ENCODE peak calls at places on chromosomes 5 and 9, in six cellular contexts. L is transverse colon, M is IMR-90, Z is NB4, Q is progenitor cell of endocrine pancreas, B is SK-N-SH. N is an unnamed sample.

GRCh38 chr5:30638899-30639298 is 554.6 kb upstream of the CDH6 start:
- DNase-seq in L (no peak), M (no peak), Z (no peak), Q (no peak), B (no peak), N (no peak)

GRCh38 chr5:59766394-59766793 is 127.1 kb downstream of the PDE4D start:
- DNase-seq in L (peak), M (no peak), Z (no peak), Q (no peak), B (peak), N (no peak)

GRCh38 chr5:159262472-159262858 is 625 bp upstream of the UBLCP1 start:
- DNase-seq in L (no peak), M (peak), Z (no peak), Q (no peak), B (peak), N (no peak)

GRCh38 chr9:87115790-87116189 is 168.5 kb upstream of the GAS1 start:
- DNase-seq in L (no peak), M (peak), Z (no peak), Q (no peak), B (no peak), N (no peak)

GRCh38 chr5:159850192-159850573 is 66.1 kb upstream of the ADRA1B start:
- DNase-seq in L (peak), M (peak), Z (no peak), Q (no peak), B (no peak), N (no peak)

GRCh38 chr9:95907794-95908193 is 32.3 kb downstream of the ERCC6L2 start:
- DNase-seq in L (no peak), M (no peak), Z (peak), Q (no peak), B (no peak), N (no peak)

GRCh38 chr5:91418158-91418557 is 35.0 kb upstream of the ARRDC3 start:
- DNase-seq in L (no peak), M (no peak), Z (no peak), Q (no peak), B (no peak), N (no peak)

GRCh38 chr5:102853680-102854079 is 98.6 kb downstream of the PAM start:
- DNase-seq in L (no peak), M (no peak), Z (no peak), Q (no peak), B (no peak), N (no peak)

GRCh38 chr5:175464414-175465233 is 13.7 kb upstream of the SFXN1 start:
- DNase-seq in L (peak), M (peak), Z (peak), Q (peak), B (peak), N (no peak)

GRCh38 chr5:140882591-140882899 is 621 bp downstream of the PCDHA13 start:
- DNase-seq in L (no peak), M (no peak), Z (peak), Q (no peak), B (peak), N (no peak)

GRCh38 chr5:87151547-87151946 is 116.1 kb upstream of the RASA1 start:
- DNase-seq in L (no peak), M (peak), Z (peak), Q (no peak), B (no peak), N (peak)

GRCh38 chr5:109455598-109456096 is 45.9 kb upstream of the PJA2 start:
- DNase-seq in L (peak), M (peak), Z (no peak), Q (no peak), B (peak), N (peak)

GRCh38 chr5:150757087-150757649 is 1.6 kb downstream of the DCTN4 start:
- DNase-seq in L (no peak), M (no peak), Z (peak), Q (no peak), B (no peak), N (no peak)

DNA sequence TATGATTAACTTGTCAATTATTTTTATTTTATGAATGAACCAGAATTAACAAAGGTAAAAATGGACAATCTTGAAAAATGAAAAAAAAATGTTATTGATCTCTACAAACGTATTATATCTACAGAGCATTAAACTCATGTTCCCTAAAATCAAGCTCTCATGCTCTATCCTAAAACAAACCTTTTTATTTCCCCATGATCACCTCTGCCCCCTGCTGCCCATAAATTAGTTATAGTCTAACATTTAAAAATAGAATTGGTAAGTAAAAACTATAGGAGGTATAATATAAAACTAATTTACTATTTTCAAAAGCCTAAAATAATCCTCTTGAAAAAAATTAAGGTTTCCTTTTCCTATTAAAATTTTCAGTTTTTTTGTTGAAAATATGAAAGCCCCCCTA is 168.0 kb upstream of the POU5F2 start:
- DNase-seq in L (no peak), M (no peak), Z (peak), Q (no peak), B (peak), N (no peak)
- TF ChIP-seq CTCF in L (no peak), M (peak), Z (no peak), Q (peak), B (peak), N (peak)

DNA sequence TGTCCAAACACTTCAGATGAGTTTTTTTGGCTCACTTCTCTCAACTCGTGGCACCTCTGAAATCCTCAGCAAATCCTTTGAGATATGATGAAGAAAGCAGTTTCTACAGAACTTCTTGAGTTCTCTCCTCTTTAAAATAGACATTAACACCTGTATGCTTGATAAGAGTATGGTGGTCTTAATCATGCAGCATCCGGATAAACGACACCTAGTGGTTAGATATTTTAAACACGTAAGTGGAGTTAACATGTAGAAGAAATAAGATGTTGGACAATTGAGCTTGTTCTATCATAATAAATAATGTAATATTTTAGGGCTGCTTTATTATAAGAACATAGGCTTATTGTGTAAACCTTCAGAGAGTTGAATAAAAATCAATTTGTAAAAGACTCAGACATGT is 324.8 kb downstream of the CYLC2 start:
- DNase-seq in L (no peak), M (no peak), Z (no peak), Q (no peak), B (peak), N (no peak)
- TF ChIP-seq CTCF in L (no peak), M (no peak), Z (no peak), Q (peak), B (peak), N (no peak)

DNA sequence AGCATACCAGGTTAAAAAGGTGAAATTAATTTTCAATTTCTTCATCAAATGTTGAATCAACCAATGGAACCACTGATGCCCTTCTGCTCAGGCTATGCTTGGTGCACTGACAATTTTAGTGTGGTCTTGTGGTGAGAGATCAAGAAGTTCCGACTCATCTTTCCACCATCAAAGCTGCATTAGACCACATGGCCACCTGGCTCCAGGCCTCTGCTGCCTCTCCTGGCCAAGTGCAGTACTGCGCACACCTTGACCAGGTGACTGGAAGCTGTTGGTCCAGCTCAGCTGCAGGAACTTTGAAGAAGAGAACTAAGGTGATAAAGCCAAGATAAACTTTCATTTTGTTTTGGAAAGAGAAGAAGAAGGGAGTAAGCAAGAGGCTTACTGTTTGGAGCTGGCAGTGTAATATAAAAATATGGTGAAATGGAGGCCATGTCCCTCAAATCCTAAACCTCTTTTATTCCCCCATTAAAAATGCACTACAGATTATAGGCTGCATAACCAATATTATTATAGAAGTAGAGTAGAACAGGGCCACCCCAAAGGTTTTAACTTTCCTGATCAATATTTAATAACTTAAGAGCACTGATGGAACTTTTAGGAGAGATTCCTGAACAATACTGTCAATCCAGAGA is 315.5 kb upstream of the C9orf72 start:
- DNase-seq in L (peak), M (no peak), Z (peak), Q (no peak), B (peak), N (no peak)
- TF ChIP-seq CTCF in L (peak), M (peak), Z (peak), Q (peak), B (peak), N (peak)

DNA sequence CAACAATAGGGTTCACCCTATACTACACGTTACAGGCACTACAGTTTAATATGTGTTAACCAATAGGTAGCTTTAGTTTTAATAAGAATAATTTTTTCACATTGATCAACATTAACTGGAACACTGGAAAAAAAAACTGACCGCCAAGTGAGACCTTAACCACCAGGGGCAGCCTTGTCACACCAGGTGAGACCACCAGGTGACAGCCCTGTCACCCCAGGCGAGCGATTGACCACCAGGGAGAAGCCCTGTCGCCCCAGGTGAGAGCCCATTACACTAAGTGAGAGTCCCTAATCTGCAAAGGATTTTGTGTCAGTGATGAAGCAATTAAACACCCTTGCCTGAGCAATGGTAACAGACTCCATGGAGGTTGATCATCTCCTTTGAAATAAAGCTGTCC is 75.4 kb upstream of the SYK start:
- DNase-seq in L (no peak), M (no peak), Z (no peak), Q (no peak), B (peak), N (no peak)
- TF ChIP-seq CTCF in L (no peak), M (no peak), Z (no peak), Q (peak), B (no peak), N (no peak)

DNA sequence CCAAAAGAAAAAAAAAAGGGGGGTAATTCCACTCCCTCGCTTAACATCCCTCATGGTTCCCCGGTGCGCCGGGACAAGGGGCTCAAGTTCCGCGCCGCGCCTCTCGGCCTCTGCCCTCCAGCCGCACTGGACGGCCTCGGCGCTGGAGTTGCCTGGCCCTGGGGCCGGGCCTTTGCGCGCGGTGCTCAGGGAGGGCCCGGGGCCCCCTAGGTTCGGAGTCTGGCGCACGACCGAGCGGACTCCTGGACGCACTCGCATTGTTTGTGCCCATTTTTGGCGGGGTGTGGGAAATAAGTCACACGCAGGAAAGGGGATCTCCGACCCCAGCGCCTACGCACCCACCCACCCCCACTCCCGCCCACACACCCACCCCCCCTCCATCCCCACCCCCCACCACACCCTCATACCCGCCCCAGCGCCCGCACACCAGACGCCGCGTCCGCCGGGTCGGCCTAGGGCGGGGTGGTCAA is 381 bp downstream of the MED22 start:
- DNase-seq in L (peak), M (no peak), Z (peak), Q (no peak), B (peak), N (peak)
- TF ChIP-seq CTCF in L (no peak), M (no peak), Z (no peak), Q (no peak), B (no peak), N (no peak)

N was measured in osteoblast.